ENCODE peak calls at places on chromosome 18, in nine cellular contexts. X is lung microvascular endothelial cell; R is keratinocyte; Y is activated naive CD4-positive, alpha-beta T cell treated with Interleukin-2 at 50 U/mL for 16 hours; K is stimulated activated CD4-positive, alpha-beta T cell treated with anti-CD3 and anti-CD28 coated beads, Interleukin-2, amount 100 ng/mL, for 24 hours; B is MV-4-11; S is C1 segment of cervical spinal cord; L is NCI-H1105; O is stimulated activated naive CD4-positive, alpha-beta T cell. F is an unnamed sample.

GRCh38 chr18:33152376-33152775 is 288.1 kb downstream of the CCDC178 start:
- DNase-seq in X (no peak), R (no peak), Y (no peak), K (no peak), B (no peak), S (no peak), L (no peak), O (no peak), F (no peak)

GRCh38 chr18:45792551-45793294 is 32.8 kb upstream of the SIGLEC15 start:
- DNase-seq in X (no peak), R (no peak), Y (no peak), K (no peak), B (no peak), S (no peak), L (no peak), O (no peak), F (no peak)

GRCh38 chr18:63161728-63162195 is 157.8 kb downstream of the BCL2 start:
- DNase-seq in X (peak; percentile 80), R (peak; percentile 62), Y (peak; percentile 84), K (peak; percentile 72), B (peak; percentile 91), S (no peak), L (no peak), O (peak; percentile 69), F (peak; percentile 61)

GRCh38 chr18:54672846-54673475 is 81.9 kb downstream of the DYNAP start:
- DNase-seq in X (no peak), R (no peak), Y (no peak), K (no peak), B (no peak), S (no peak), L (no peak), O (no peak), F (no peak)

GRCh38 chr18:57502624-57503023 is 67.5 kb downstream of the ONECUT2 start:
- DNase-seq in X (no peak), R (no peak), Y (no peak), K (no peak), B (no peak), S (no peak), L (no peak), O (no peak), F (no peak)

GRCh38 chr18:75130591-75131274 is 78.2 kb downstream of the PTGR3 start:
- DNase-seq in X (peak; percentile 46), R (no peak), Y (no peak), K (no peak), B (no peak), S (no peak), L (no peak), O (no peak), F (no peak)

GRCh38 chr18:63216911-63217311 is 102.7 kb downstream of the BCL2 start:
- DNase-seq in X (no peak), R (no peak), Y (peak; percentile 28), K (no peak), B (no peak), S (no peak), L (no peak), O (no peak), F (no peak)

GRCh38 chr18:76619342-76620315 is 124.6 kb upstream of the ZNF516 start:
- DNase-seq in X (no peak), R (no peak), Y (no peak), K (peak; percentile 6), B (peak; percentile 64), S (peak; percentile 43), L (peak; percentile 5), O (no peak), F (peak; percentile 81)

F was measured in KBM-7.